ENCODE peak calls at places on chromosomes 2 and 18, in four cellular contexts. S is spleen, G is fibroblast of the aortic adventitia, K is GM06990. B is an unnamed sample.
A peak's percentile ranks its signal among the peaks of the same experiment; 100 is the strongest.

GRCh38 chr2:239318790-239319189 is 82.0 kb downstream of the HDAC4 start:
- DNase-seq in S (no peak), K (no peak), G (no peak), B (no peak)

GRCh38 chr2:96396095-96396494 is 60.5 kb downstream of the NCAPH start:
- DNase-seq in K (no peak), G (no peak), S (no peak), B (no peak)

GRCh38 chr2:36277146-36277808 is 78.3 kb upstream of the CRIM1 start:
- DNase-seq in G (peak; percentile 67), K (no peak), S (no peak), B (no peak)

GRCh38 chr2:79985571-79985970 is 319.0 kb downstream of the LRRTM1 start:
- DNase-seq in G (no peak), K (no peak), S (no peak), B (no peak)

GRCh38 chr2:70553334-70553583 is 367 bp downstream of the TGFA start:
- DNase-seq in K (no peak), S (no peak), G (no peak), B (no peak)

GRCh38 chr2:201642086-201642578 is 1.2 kb downstream of the TMEM237 start:
- DNase-seq in S (no peak), K (no peak), G (no peak), B (no peak)

GRCh38 chr2:25651066-25651465 is 22.3 kb downstream of the DTNB start:
- DNase-seq in S (no peak), K (no peak), G (peak; percentile 75), B (no peak)

GRCh38 chr2:127400897-127401756 is 13.4 kb upstream of the MAP3K2 start:
- DNase-seq in G (no peak), S (peak; percentile 65), K (no peak), B (no peak)

GRCh38 chr2:223087466-223087865 is 35.5 kb downstream of the KCNE4 start:
- DNase-seq in K (no peak), G (no peak), S (no peak), B (no peak)

GRCh38 chr18:58536187-58536516 is 92.7 kb downstream of the ALPK2 start:
- DNase-seq in S (no peak), G (no peak), K (no peak), B (no peak)

GRCh38 chr2:189821953-189822748 is 37.9 kb downstream of the PMS1 start:
- DNase-seq in K (peak; percentile 9), S (peak; percentile 75), G (peak; percentile 73), B (no peak)

DNA sequence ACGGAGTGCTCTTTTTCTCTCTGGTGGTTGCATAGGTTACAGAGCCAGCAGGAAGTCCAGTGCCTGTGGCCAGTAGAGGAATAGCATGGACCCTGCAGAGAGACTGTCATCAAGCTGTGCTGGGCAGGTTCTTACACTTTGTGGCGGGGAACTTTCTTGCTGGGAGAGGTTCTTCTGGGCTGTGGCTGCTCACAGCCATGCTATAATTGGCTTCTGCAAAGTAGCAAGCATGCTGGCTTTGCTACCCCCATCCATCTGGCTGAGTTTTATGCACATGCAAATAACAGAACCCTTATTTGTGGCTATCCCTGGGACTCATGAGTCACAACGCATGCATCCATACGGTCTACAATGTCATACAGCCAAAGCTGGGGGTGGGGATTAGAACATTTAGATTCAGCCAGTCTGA is 68.9 kb downstream of the PLCL1 start:
- DNase-seq in G (peak; percentile 34), S (no peak), K (no peak), B (no peak)
- TF ChIP-seq CTCF in G (no peak), S (no peak), K (no peak), B (no peak)

DNA sequence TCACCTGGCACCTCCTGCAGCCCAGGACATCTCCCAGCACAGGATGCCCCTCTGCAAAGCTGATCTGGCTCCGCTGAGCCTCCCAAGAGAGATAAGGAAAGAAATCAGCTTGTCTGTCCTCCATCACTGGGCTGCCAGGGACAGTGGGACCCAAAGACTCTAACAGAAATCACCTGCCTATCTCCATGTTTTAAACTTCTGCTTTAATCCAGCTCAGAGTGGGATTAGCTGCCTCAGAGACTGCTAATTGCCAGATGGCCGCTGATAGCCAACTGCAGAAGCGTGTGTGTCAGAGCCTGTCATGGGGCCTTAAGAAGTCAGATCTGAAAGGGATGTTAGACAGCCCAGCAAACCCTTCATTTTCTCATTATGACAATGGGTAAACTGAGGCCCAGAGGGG is 389.4 kb upstream of the KLHL29 start:
- DNase-seq in K (no peak), S (no peak), G (no peak), B (no peak)
- H3K4me3 ChIP-seq in K (no peak overlapping the region), S (no peak overlapping the region), G (no peak overlapping the region), B (no peak overlapping the region)

GRCh38 chr2:65350714-65351113 is 81.7 kb downstream of the SPRED2 start:
- DNase-seq in S (no peak), K (peak; percentile 61), G (no peak), B (no peak)
- TF ChIP-seq CTCF in S (no peak), K (peak; percentile 37), G (peak; percentile 47), B (peak; percentile 69)

GRCh38 chr2:224986479-224986878 is 55.8 kb downstream of the DOCK10 start:
- DNase-seq in S (no peak), G (no peak), K (no peak), B (no peak)

GRCh38 chr2:224984641-224985040 is 57.6 kb downstream of the DOCK10 start:
- DNase-seq in G (no peak), S (no peak), K (no peak), B (no peak)

GRCh38 chr2:224982226-224982625 is 60.0 kb downstream of the DOCK10 start:
- DNase-seq in G (peak; percentile 58), S (no peak), K (no peak), B (no peak)

GRCh38 chr2:224983719-224984388 is 58.4 kb downstream of the DOCK10 start:
- DNase-seq in K (no peak), G (peak; percentile 76), S (no peak), B (no peak)

GRCh38 chr2:224982910-224983688 is 59.2 kb downstream of the DOCK10 start:
- DNase-seq in G (peak; percentile 95), K (no peak), S (no peak), B (no peak)
- H3K4me3 ChIP-seq in G (peak overlapping the region; percentile 54), K (no peak overlapping the region), S (peak overlapping the region; percentile 28), B (no peak overlapping the region)

GRCh38 chr2:242020196-242021004 is 150.9 kb downstream of the RTP5 start:
- DNase-seq in G (peak; percentile 11), S (peak; percentile 72), K (no peak), B (no peak)
- TF ChIP-seq CTCF in G (no peak), S (no peak), K (no peak), B (no peak)

GRCh38 chr2:134173338-134174016 is 80.4 kb upstream of the MGAT5 start:
- DNase-seq in K (no peak), G (no peak), S (no peak), B (no peak)
- H3K4me3 ChIP-seq in K (no peak overlapping the region), G (no peak overlapping the region), S (no peak overlapping the region), B (no peak overlapping the region)

GRCh38 chr18:6044773-6045172 is 149.5 kb upstream of the TMEM200C start:
- DNase-seq in G (no peak), K (no peak), S (no peak), B (no peak)
- TF ChIP-seq CTCF in G (no peak), K (no peak), S (no peak), B (peak; percentile 28)

GRCh38 chr2:44941551-44942234 is at the start of gene SIX3:
- DNase-seq in K (peak; percentile 49), S (peak; percentile 69), G (no peak), B (no peak)

GRCh38 chr2:44943693-44944101 is 2.2 kb downstream of the SIX3 start:
- DNase-seq in K (no peak), S (peak; percentile 46), G (no peak), B (no peak)

GRCh38 chr2:44940612-44941464 is 664 bp upstream of the SIX3 start:
- DNase-seq in K (no peak), G (no peak), S (peak; percentile 75), B (no peak)

GRCh38 chr2:44943031-44943692 is 1.7 kb downstream of the SIX3 start:
- DNase-seq in K (no peak), G (no peak), S (no peak), B (no peak)

GRCh38 chr2:44942304-44943030 is 965 bp downstream of the SIX3 start:
- DNase-seq in G (no peak), K (no peak), S (peak; percentile 76), B (no peak)
- H3K4me3 ChIP-seq in G (no peak overlapping the region), K (no peak overlapping the region), S (peak overlapping the region; percentile 38), B (no peak overlapping the region)

B was measured in GM12864.